ENCODE peak calls at places on chromosomes 13 and 19, in eight cellular contexts. R is astrocyte of the cerebellum; X is NCI-H446; S is Calu3; L is T-cell; K is T-helper 2 cell treated with Interferon-gamma antibody and Interleukin-4, amounts not matched to agents 5 μg/mL and 100 μg/mL, for 36 hours; M is HFFc6; P is stimulated activated CD4-positive, alpha-beta T cell treated with anti-CD3 and anti-CD28 coated beads, Interleukin-4, amount 100 ng/mL, for 48 hours. F is an unnamed sample.

GRCh38 chr13:47076536-47076935 is 179.7 kb upstream of the HTR2A start:
- DNase-seq in K (no peak), S (no peak), P (no peak), L (no peak), M (peak; percentile 35), X (no peak), R (no peak), F (no peak)

GRCh38 chr13:74774252-74774651 is 640.0 kb upstream of the KLF12 start:
- DNase-seq in S (no peak), R (no peak), M (no peak), K (no peak), P (no peak), L (no peak), X (no peak), F (no peak)

GRCh38 chr19:32464279-32464678 is 58.7 kb downstream of the DPY19L3 start:
- DNase-seq in R (no peak), S (no peak), K (no peak), L (no peak), P (no peak), X (no peak), M (peak; percentile 8), F (peak; percentile 36)

GRCh38 chr19:13195678-13196077 is 45.5 kb downstream of the IER2 start:
- DNase-seq in K (peak; percentile 30), S (peak; percentile 64), M (no peak), R (no peak), P (no peak), X (no peak), L (peak; percentile 49), F (no peak)

GRCh38 chr13:45518525-45519235 is 53.9 kb downstream of the COG3 start:
- DNase-seq in R (no peak), M (peak; percentile 75), L (no peak), P (no peak), K (no peak), X (no peak), S (no peak), F (no peak)

GRCh38 chr13:31945202-31945978 is 86.2 kb upstream of the FRY start:
- DNase-seq in K (no peak), L (no peak), P (no peak), M (peak; percentile 65), S (peak; percentile 46), R (peak; percentile 13), X (peak; percentile 15), F (no peak)

GRCh38 chr19:14002571-14003278 is 3.4 kb downstream of the RFX1 start:
- DNase-seq in R (no peak), P (no peak), X (no peak), K (no peak), M (no peak), L (no peak), S (no peak), F (no peak)

GRCh38 chr13:96053003-96053703 is at the start of gene UGGT2:
- DNase-seq in R (peak; percentile 83), P (no peak), X (no peak), L (no peak), S (peak; percentile 80), M (peak; percentile 93), K (peak; percentile 44), F (peak; percentile 93)

GRCh38 chr13:80334582-80335260 is 6.2 kb downstream of the SPRY2 start:
- DNase-seq in R (no peak), K (no peak), S (no peak), X (no peak), L (no peak), P (no peak), M (peak; percentile 13), F (no peak)

GRCh38 chr19:40366697-40367561 is 18.4 kb downstream of the PLD3 start:
- DNase-seq in X (no peak), P (no peak), M (no peak), S (no peak), K (no peak), L (no peak), R (peak; percentile 22), F (peak; percentile 44)

GRCh38 chr19:1266116-1266817 is 2.9 kb upstream of the CIRBP start:
- DNase-seq in K (peak; percentile 89), S (peak; percentile 82), X (peak; percentile 39), M (peak; percentile 84), L (peak; percentile 84), P (peak; percentile 80), R (no peak), F (peak; percentile 95)

GRCh38 chr13:38582133-38582532 is 104.7 kb upstream of the FREM2 start:
- DNase-seq in P (no peak), K (no peak), X (peak; percentile 22), M (peak; percentile 39), R (peak; percentile 19), S (peak; percentile 34), L (peak; percentile 2), F (peak; percentile 21)

GRCh38 chr19:45508931-45509691 is 1.8 kb downstream of the VASP start:
- DNase-seq in P (no peak), L (no peak), X (no peak), M (peak; percentile 57), R (peak; percentile 50), S (peak; percentile 76), K (peak; percentile 52), F (peak; percentile 39)

GRCh38 chr19:6886272-6886671 is 1.1 kb upstream of the ADGRE1 start:
- DNase-seq in K (no peak), L (no peak), M (no peak), R (no peak), P (no peak), X (no peak), S (no peak), F (no peak)

GRCh38 chr19:48992571-48993174 is 436 bp downstream of the GYS1 start:
- DNase-seq in X (no peak), K (no peak), M (no peak), S (no peak), R (no peak), L (no peak), P (no peak), F (no peak)

GRCh38 chr19:29680447-29680846 is 15.2 kb downstream of the PLEKHF1 start:
- DNase-seq in K (peak; percentile 83), R (no peak), X (no peak), M (no peak), L (peak; percentile 78), P (peak; percentile 80), S (no peak), F (no peak)

GRCh38 chr19:4583961-4584669 is 24.6 kb upstream of the SEMA6B start:
- DNase-seq in M (no peak), X (no peak), K (no peak), L (no peak), R (no peak), P (peak; percentile 22), S (peak; percentile 43), F (peak; percentile 36)

GRCh38 chr13:92265408-92265807 is 867.0 kb downstream of the GPC5 start:
- DNase-seq in X (no peak), R (no peak), K (no peak), L (no peak), S (no peak), P (no peak), M (no peak), F (no peak)

GRCh38 chr19:19062454-19063182 is 1.2 kb upstream of the SLC25A42 start:
- DNase-seq in X (no peak), P (no peak), K (no peak), L (no peak), M (peak; percentile 57), R (no peak), S (peak; percentile 9), F (no peak)